ENCODE peak calls at places on chromosomes 16 and 17, in seven cellular contexts. R, B, E, L, Q, V and U are unnamed samples.

GRCh38 chr17:43468746-43469544 is 14.8 kb upstream of the DHX8 start:
- DNase-seq in V (no peak), Q (peak; percentile 31), B (no peak), L (no peak), R (no peak), E (no peak), U (no peak)

GRCh38 chr17:75245011-75245410 is 16.4 kb downstream of the GGA3 start:
- DNase-seq in E (no peak), B (no peak), R (no peak), L (no peak), V (no peak), Q (no peak), U (no peak)

GRCh38 chr16:17301593-17302135 is 169.1 kb downstream of the XYLT1 start:
- DNase-seq in B (no peak), V (no peak), L (no peak), E (peak; percentile 55), R (no peak), Q (no peak), U (no peak)

GRCh38 chr17:65261682-65262636 is 124.8 kb downstream of the RGS9 start:
- DNase-seq in Q (no peak), E (no peak), L (no peak), B (no peak), R (no peak), V (no peak), U (no peak)

GRCh38 chr17:44409309-44410028 is 20.0 kb upstream of the ITGA2B start:
- DNase-seq in Q (no peak), B (no peak), V (no peak), L (no peak), E (no peak), R (no peak), U (no peak)

GRCh38 chr16:49213594-49213993 is 68.0 kb downstream of the CBLN1 start:
- DNase-seq in Q (peak; percentile 37), L (no peak), V (no peak), B (no peak), E (no peak), R (no peak), U (no peak)

GRCh38 chr16:31471241-31471874 is 594 bp upstream of the TGFB1I1 start:
- DNase-seq in L (no peak), Q (no peak), E (no peak), V (no peak), B (no peak), R (no peak), U (no peak)

GRCh38 chr17:2176484-2177175 is 121.7 kb downstream of the HIC1 start:
- DNase-seq in L (no peak), B (peak; percentile 33), V (no peak), R (peak; percentile 45), Q (peak; percentile 44), E (no peak), U (no peak)

GRCh38 chr17:50426472-50426782 is 409 bp downstream of the ACSF2 start:
- DNase-seq in V (no peak), L (no peak), B (no peak), Q (no peak), E (no peak), R (no peak), U (no peak)
- H3K4me3 ChIP-seq in V (peak overlapping the region; percentile 89), L (peak overlapping the region; percentile 81), B (peak overlapping the region; percentile 79), Q (peak overlapping the region; percentile 57), E (peak overlapping the region; percentile 55), R (peak overlapping the region; percentile 90), U (peak overlapping the region; percentile 61)

GRCh38 chr16:61929801-61930200 is 106.4 kb downstream of the CDH8 start:
- DNase-seq in B (no peak), R (no peak), E (no peak), V (no peak), L (no peak), Q (no peak), U (no peak)

GRCh38 chr16:61936522-61936921 is 99.7 kb downstream of the CDH8 start:
- DNase-seq in L (no peak), Q (no peak), E (no peak), V (no peak), R (no peak), B (no peak), U (no peak)

GRCh38 chr16:61937646-61938045 is 98.6 kb downstream of the CDH8 start:
- DNase-seq in L (no peak), E (no peak), R (no peak), Q (no peak), B (no peak), V (no peak), U (no peak)

GRCh38 chr16:61934591-61934990 is 101.6 kb downstream of the CDH8 start:
- DNase-seq in V (no peak), E (no peak), L (no peak), Q (no peak), R (no peak), B (no peak), U (no peak)
- H3K27ac ChIP-seq in V (no peak overlapping the region), E (no peak overlapping the region), L (no peak overlapping the region), Q (no peak overlapping the region), R (no peak overlapping the region), B (no peak overlapping the region), U (no peak overlapping the region)

GRCh38 chr16:79215289-79215688 is 385.2 kb downstream of the MAF start:
- DNase-seq in B (no peak), R (no peak), L (no peak), E (no peak), V (no peak), Q (no peak), U (no peak)
- H3K4me3 ChIP-seq in B (no peak overlapping the region), R (no peak overlapping the region), L (no peak overlapping the region), E (no peak overlapping the region), V (no peak overlapping the region), Q (no peak overlapping the region), U (no peak overlapping the region)

GRCh38 chr17:27343294-27343693 is 49.4 kb downstream of the WSB1 start:
- DNase-seq in Q (no peak), R (no peak), E (no peak), B (no peak), L (no peak), V (no peak), U (no peak)

GRCh38 chr17:27343972-27344607 is 50.2 kb downstream of the WSB1 start:
- DNase-seq in E (no peak), B (no peak), Q (no peak), R (no peak), V (no peak), L (no peak), U (peak; percentile 69)

GRCh38 chr17:27340990-27341595 is 47.2 kb downstream of the WSB1 start:
- DNase-seq in Q (no peak), B (no peak), L (no peak), R (no peak), E (no peak), V (no peak), U (no peak)

GRCh38 chr17:27340575-27340974 is 46.7 kb downstream of the WSB1 start:
- DNase-seq in V (no peak), E (no peak), R (no peak), Q (no peak), L (no peak), B (no peak), U (no peak)

GRCh38 chr17:27342059-27342458 is 48.1 kb downstream of the WSB1 start:
- DNase-seq in R (no peak), Q (no peak), L (no peak), E (no peak), V (no peak), B (no peak), U (no peak)
- H3K27ac ChIP-seq in R (no peak overlapping the region), Q (no peak overlapping the region), L (no peak overlapping the region), E (no peak overlapping the region), V (no peak overlapping the region), B (no peak overlapping the region), U (no peak overlapping the region)

DNA sequence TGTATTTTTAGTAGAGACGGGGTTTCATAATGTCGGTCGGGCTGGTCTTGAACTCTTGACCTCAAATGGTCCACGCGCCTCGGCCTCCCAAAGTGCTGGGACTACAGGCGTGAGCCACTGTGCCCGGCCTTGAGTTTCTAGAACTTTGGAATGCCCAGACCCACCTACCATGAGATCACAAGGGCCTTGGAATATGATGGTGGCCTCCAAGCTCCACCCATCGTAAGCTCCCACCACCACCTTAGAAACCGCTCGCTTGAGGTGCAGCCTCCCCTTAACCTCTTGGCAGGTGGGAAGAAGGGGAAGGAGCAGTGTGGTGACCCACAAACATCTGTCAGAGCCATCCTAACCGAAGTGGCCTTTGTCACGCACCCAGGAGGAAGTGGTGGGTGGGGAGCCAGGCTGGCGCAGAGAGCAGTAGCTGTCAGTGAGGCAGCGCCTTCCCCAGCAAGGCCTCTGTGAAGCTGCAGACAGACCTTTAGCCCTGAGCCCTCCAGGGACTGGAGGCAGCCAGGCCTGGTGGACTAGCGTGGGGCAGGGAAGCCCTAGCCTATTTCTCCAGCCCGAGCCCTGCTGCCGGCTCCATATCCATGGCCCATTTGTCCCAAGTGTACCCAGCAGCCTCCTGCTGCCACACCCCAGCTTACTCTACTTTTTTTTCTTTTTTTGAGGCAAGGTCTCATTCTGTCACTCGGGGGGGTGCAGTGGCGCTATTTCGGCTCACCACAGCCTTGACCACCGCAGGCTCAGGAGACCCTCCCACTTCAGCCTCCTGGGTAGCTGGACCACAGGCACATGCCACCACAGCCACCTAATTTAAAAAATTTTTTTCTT is 13.1 kb upstream of the SEPHS2 start:
- DNase-seq in L (no peak), R (peak; percentile 38), B (peak; percentile 34), E (peak; percentile 68), V (no peak), Q (no peak), U (peak; percentile 81)
- H3K4me3 ChIP-seq in L (no peak overlapping the region), R (no peak overlapping the region), B (no peak overlapping the region), E (no peak overlapping the region), V (no peak overlapping the region), Q (no peak overlapping the region), U (no peak overlapping the region)

DNA sequence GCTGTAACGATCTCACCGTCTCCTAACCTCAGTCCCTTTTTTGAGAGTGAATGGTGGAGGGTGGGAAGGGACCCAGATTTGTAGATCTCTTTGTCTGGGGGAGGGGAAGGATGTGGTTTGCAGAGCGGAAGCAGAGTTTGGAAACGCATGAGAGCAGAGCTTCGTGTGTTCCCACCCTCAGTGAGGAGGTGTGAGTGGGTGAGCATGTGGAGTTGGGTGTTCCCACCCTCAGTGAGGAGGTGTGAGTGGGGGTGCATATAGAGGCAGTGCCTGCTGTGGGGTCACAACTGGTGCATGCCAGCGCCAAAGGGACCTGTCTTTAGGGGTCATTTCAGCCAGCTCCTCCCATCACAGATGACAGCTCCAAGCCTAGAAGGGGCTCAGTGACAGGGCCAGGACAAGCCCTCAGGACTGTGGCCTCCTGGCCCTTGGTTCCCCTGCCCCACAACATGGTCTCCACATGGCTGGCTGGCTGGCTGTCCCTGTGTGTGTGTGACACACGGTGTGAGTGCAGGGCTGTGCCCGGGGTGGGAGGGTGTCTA is 1.8 kb upstream of the CISD3 start:
- DNase-seq in V (no peak), E (peak; percentile 52), B (no peak), Q (no peak), R (no peak), L (no peak), U (no peak)
- H3K27ac ChIP-seq in V (peak overlapping the region; percentile 94), E (peak overlapping the region; percentile 96), B (no peak overlapping the region), Q (no peak overlapping the region), R (peak overlapping the region; percentile 97), L (no peak overlapping the region), U (no peak overlapping the region)

DNA sequence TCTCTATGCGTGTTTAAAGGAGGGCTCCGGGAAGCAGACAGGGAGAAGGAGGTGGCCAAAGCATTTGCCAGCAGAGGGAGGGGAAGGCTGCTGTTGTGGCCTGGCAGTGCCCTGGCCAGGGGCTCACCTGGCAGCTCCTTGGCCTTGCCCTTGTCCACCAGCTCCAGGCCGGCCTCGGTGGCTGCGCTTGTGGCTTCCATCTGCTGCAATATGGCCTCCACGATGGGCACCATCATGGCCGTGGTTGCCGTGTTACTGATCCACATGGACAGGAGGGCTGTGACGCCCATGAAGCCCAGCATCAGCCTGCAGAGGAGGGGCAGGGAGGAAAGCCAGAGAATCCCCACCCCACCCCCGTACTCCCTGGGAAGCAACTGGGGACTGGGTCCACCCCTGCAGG is 9.4 kb downstream of the SLC13A5 start:
- DNase-seq in L (no peak), Q (no peak), V (no peak), R (no peak), E (no peak), B (no peak), U (peak; percentile 76)
- H3K4me3 ChIP-seq in L (no peak overlapping the region), Q (no peak overlapping the region), V (no peak overlapping the region), R (no peak overlapping the region), E (no peak overlapping the region), B (no peak overlapping the region), U (no peak overlapping the region)